ENCODE peak calls at places on chromosome 21, in six cellular contexts. One of them, this sample, is unnamed.

GRCh38 chr21:18411565-18411964 is 8.0 kb upstream of the TMPRSS15 start:
- DNase-seq in tibial artery: no peak
- DNase-seq in neuronal stem cell: peak; percentile 2
- DNase-seq in coronary artery: no peak
- DNase-seq in SK-MEL-5: no peak
- DNase-seq in substantia nigra: no peak
- DNase-seq in this sample: no peak

GRCh38 chr21:35411434-35411833 is 362.3 kb upstream of the RUNX1 start:
- DNase-seq in tibial artery: no peak
- DNase-seq in substantia nigra: no peak
- DNase-seq in neuronal stem cell: no peak
- DNase-seq in SK-MEL-5: no peak
- DNase-seq in coronary artery: no peak
- DNase-seq in this sample: no peak

GRCh38 chr21:18170829-18171228 is 73.8 kb upstream of the CHODL start:
- DNase-seq in coronary artery: no peak
- DNase-seq in SK-MEL-5: no peak
- DNase-seq in neuronal stem cell: no peak
- DNase-seq in substantia nigra: no peak
- DNase-seq in tibial artery: no peak
- DNase-seq in this sample: no peak

GRCh38 chr21:34914239-34914638 is 134.9 kb downstream of the RUNX1 start:
- DNase-seq in coronary artery: no peak
- DNase-seq in substantia nigra: no peak
- DNase-seq in neuronal stem cell: no peak
- DNase-seq in tibial artery: no peak
- DNase-seq in SK-MEL-5: no peak
- DNase-seq in this sample: no peak

GRCh38 chr21:45154511-45155508 is 80.4 kb downstream of the ADARB1 start:
- DNase-seq in neuronal stem cell: no peak
- DNase-seq in substantia nigra: no peak
- DNase-seq in SK-MEL-5: peak; percentile 56
- DNase-seq in coronary artery: peak; percentile 72
- DNase-seq in tibial artery: no peak
- DNase-seq in this sample: no peak

GRCh38 chr21:35048183-35048601 is 910 bp downstream of the RUNX1 start:
- DNase-seq in neuronal stem cell: no peak
- DNase-seq in tibial artery: no peak
- DNase-seq in substantia nigra: no peak
- DNase-seq in SK-MEL-5: no peak
- DNase-seq in coronary artery: no peak
- DNase-seq in this sample: no peak

GRCh38 chr21:34915364-34915834 is 133.7 kb downstream of the RUNX1 start:
- DNase-seq in coronary artery: no peak
- DNase-seq in tibial artery: no peak
- DNase-seq in substantia nigra: no peak
- DNase-seq in SK-MEL-5: no peak
- DNase-seq in neuronal stem cell: no peak
- DNase-seq in this sample: no peak

GRCh38 chr21:39612233-39613028 is at the start of gene B3GALT5:
- DNase-seq in coronary artery: no peak
- DNase-seq in substantia nigra: peak; percentile 12
- DNase-seq in SK-MEL-5: no peak
- DNase-seq in neuronal stem cell: peak; percentile 77
- DNase-seq in tibial artery: no peak
- DNase-seq in this sample: no peak

GRCh38 chr21:41537356-41537755 is 29.4 kb upstream of the TMPRSS2 start:
- DNase-seq in SK-MEL-5: peak; percentile 7
- DNase-seq in tibial artery: no peak
- DNase-seq in neuronal stem cell: no peak
- DNase-seq in substantia nigra: no peak
- DNase-seq in coronary artery: no peak
- DNase-seq in this sample: no peak

GRCh38 chr21:41834926-41835663 is 44.0 kb downstream of the PRDM15 start:
- DNase-seq in neuronal stem cell: no peak
- DNase-seq in substantia nigra: no peak
- DNase-seq in coronary artery: no peak
- DNase-seq in SK-MEL-5: no peak
- DNase-seq in tibial artery: no peak
- DNase-seq in this sample: no peak

GRCh38 chr21:43716376-43717165 is 2.4 kb upstream of the PDXK start:
- DNase-seq in SK-MEL-5: no peak
- DNase-seq in neuronal stem cell: no peak
- DNase-seq in tibial artery: no peak
- DNase-seq in substantia nigra: no peak
- DNase-seq in coronary artery: no peak
- DNase-seq in this sample: peak; percentile 63

GRCh38 chr21:41247561-41247968 is 69.0 kb upstream of the FAM3B start:
- DNase-seq in SK-MEL-5: peak; percentile 88
- DNase-seq in neuronal stem cell: no peak
- DNase-seq in tibial artery: peak; percentile 91
- DNase-seq in coronary artery: peak; percentile 86
- DNase-seq in substantia nigra: no peak
- DNase-seq in this sample: no peak

GRCh38 chr21:43903451-43904091 is 38.5 kb downstream of the AGPAT3 start:
- DNase-seq in substantia nigra: no peak
- DNase-seq in tibial artery: no peak
- DNase-seq in coronary artery: no peak
- DNase-seq in neuronal stem cell: no peak
- DNase-seq in SK-MEL-5: no peak
- DNase-seq in this sample: no peak

GRCh38 chr21:45539796-45540600 is 2.2 kb downstream of the SLC19A1 start:
- DNase-seq in SK-MEL-5: no peak
- DNase-seq in substantia nigra: no peak
- DNase-seq in tibial artery: peak; percentile 15
- DNase-seq in coronary artery: peak; percentile 69
- DNase-seq in neuronal stem cell: no peak
- DNase-seq in this sample: peak; percentile 13

GRCh38 chr21:45429221-45430164 is 24.5 kb downstream of the COL18A1 start:
- DNase-seq in tibial artery: no peak
- DNase-seq in substantia nigra: no peak
- DNase-seq in SK-MEL-5: no peak
- DNase-seq in neuronal stem cell: no peak
- DNase-seq in coronary artery: no peak
- DNase-seq in this sample: no peak

GRCh38 chr21:41892726-41893125 is 13.6 kb upstream of the PRDM15 start:
- DNase-seq in coronary artery: no peak
- DNase-seq in neuronal stem cell: no peak
- DNase-seq in SK-MEL-5: no peak
- DNase-seq in tibial artery: no peak
- DNase-seq in substantia nigra: no peak
- DNase-seq in this sample: no peak

GRCh38 chr21:41641821-41642368 is 125.0 kb downstream of the RIPK4 start:
- DNase-seq in SK-MEL-5: peak; percentile 99
- DNase-seq in tibial artery: peak; percentile 86
- DNase-seq in substantia nigra: peak; percentile 4
- DNase-seq in neuronal stem cell: no peak
- DNase-seq in coronary artery: peak; percentile 94
- DNase-seq in this sample: no peak

GRCh38 chr21:31455506-31455905 is 111.4 kb upstream of the TIAM1 start:
- DNase-seq in tibial artery: no peak
- DNase-seq in neuronal stem cell: no peak
- DNase-seq in coronary artery: no peak
- DNase-seq in substantia nigra: no peak
- DNase-seq in SK-MEL-5: no peak
- DNase-seq in this sample: no peak

GRCh38 chr21:15007716-15008296 is 57.0 kb downstream of the NRIP1 start:
- DNase-seq in SK-MEL-5: no peak
- DNase-seq in coronary artery: no peak
- DNase-seq in substantia nigra: no peak
- DNase-seq in neuronal stem cell: no peak
- DNase-seq in tibial artery: no peak
- DNase-seq in this sample: no peak

GRCh38 chr21:31570824-31571425 is 88.6 kb upstream of the SOD1 start:
- DNase-seq in coronary artery: no peak
- DNase-seq in neuronal stem cell: no peak
- DNase-seq in tibial artery: no peak
- DNase-seq in substantia nigra: no peak
- DNase-seq in SK-MEL-5: peak; percentile 63
- DNase-seq in this sample: no peak

GRCh38 chr21:17343055-17343454 is 169.8 kb upstream of the CXADR start:
- DNase-seq in SK-MEL-5: peak; percentile 30
- DNase-seq in coronary artery: no peak
- DNase-seq in substantia nigra: no peak
- DNase-seq in neuronal stem cell: peak; percentile 58
- DNase-seq in tibial artery: no peak
- DNase-seq in this sample: no peak

GRCh38 chr21:17780539-17780938 is 38.6 kb downstream of the C21orf91 start:
- DNase-seq in neuronal stem cell: no peak
- DNase-seq in tibial artery: no peak
- DNase-seq in substantia nigra: no peak
- DNase-seq in coronary artery: no peak
- DNase-seq in SK-MEL-5: no peak
- DNase-seq in this sample: peak; percentile 43

GRCh38 chr21:37670883-37671282 is 245.4 kb downstream of the KCNJ6 start:
- DNase-seq in coronary artery: no peak
- DNase-seq in tibial artery: no peak
- DNase-seq in SK-MEL-5: no peak
- DNase-seq in neuronal stem cell: no peak
- DNase-seq in substantia nigra: no peak
- DNase-seq in this sample: no peak

GRCh38 chr21:36658926-36659325 is 40.0 kb upstream of the SIM2 start:
- DNase-seq in substantia nigra: no peak
- DNase-seq in coronary artery: no peak
- DNase-seq in tibial artery: no peak
- DNase-seq in neuronal stem cell: no peak
- DNase-seq in SK-MEL-5: peak; percentile 74
- DNase-seq in this sample: no peak

GRCh38 chr21:25453524-25453923 is 153.8 kb downstream of the MRPL39 start:
- DNase-seq in tibial artery: no peak
- DNase-seq in SK-MEL-5: no peak
- DNase-seq in neuronal stem cell: no peak
- DNase-seq in coronary artery: no peak
- DNase-seq in substantia nigra: no peak
- DNase-seq in this sample: no peak

GRCh38 chr21:23131177-23131576 is 2133.0 kb downstream of the NCAM2 start:
- DNase-seq in SK-MEL-5: peak; percentile 12
- DNase-seq in substantia nigra: no peak
- DNase-seq in coronary artery: no peak
- DNase-seq in neuronal stem cell: no peak
- DNase-seq in tibial artery: no peak
- DNase-seq in this sample: no peak

GRCh38 chr21:45014747-45015468 is 59.5 kb upstream of the ADARB1 start:
- DNase-seq in substantia nigra: no peak
- DNase-seq in coronary artery: no peak
- DNase-seq in SK-MEL-5: no peak
- DNase-seq in tibial artery: no peak
- DNase-seq in neuronal stem cell: no peak
- DNase-seq in this sample: no peak

GRCh38 chr21:32312976-32313375 is 14.3 kb downstream of the MRAP start:
- DNase-seq in substantia nigra: no peak
- DNase-seq in neuronal stem cell: no peak
- DNase-seq in SK-MEL-5: no peak
- DNase-seq in tibial artery: no peak
- DNase-seq in coronary artery: no peak
- DNase-seq in this sample: no peak